ENCODE peak calls at places on chromosomes 12 and 14, in ten cellular contexts. I is Peyer's patch; B is HFF-Myc; M is foreskin fibroblast; R is mammary epithelial cell; S is Panc1; N is skeletal muscle cell; A is OCI-LY7; D is AG10803; U is CD8-positive, alpha-beta T cell. G is an unnamed sample.

GRCh38 chr12:25806271-25806670 is 152.2 kb upstream of the RASSF8 start:
- DNase-seq in U (no peak), R (peak), A (no peak), S (no peak), D (no peak), I (no peak), M (peak), B (peak), N (peak), G (no peak)

GRCh38 chr12:96720363-96720705 is 186.7 kb upstream of the NEDD1 start:
- DNase-seq in R (peak), B (no peak), I (peak), M (no peak), S (no peak), D (no peak), U (peak), N (no peak), A (peak), G (peak)

GRCh38 chr14:104049576-104050240 is 35.8 kb upstream of the ASPG start:
- DNase-seq in M (no peak), S (no peak), D (no peak), I (no peak), B (no peak), U (no peak), A (no peak), N (no peak), R (no peak), G (no peak)

GRCh38 chr12:3455312-3455711 is 35.7 kb upstream of the PRMT8 start:
- DNase-seq in D (no peak), U (no peak), A (no peak), I (no peak), M (no peak), B (no peak), S (no peak), R (peak), N (no peak), G (no peak)

GRCh38 chr12:8471093-8471492 is 15.3 kb downstream of the CLEC6A start:
- DNase-seq in R (no peak), I (no peak), N (no peak), M (no peak), U (no peak), D (no peak), A (no peak), S (no peak), B (no peak), G (no peak)

GRCh38 chr12:46065412-46066166 is 75.2 kb upstream of the SCAF11 start:
- DNase-seq in U (no peak), N (no peak), B (no peak), I (no peak), D (no peak), R (no peak), M (no peak), S (no peak), A (no peak), G (no peak)

GRCh38 chr12:100123316-100124095 is 19.2 kb downstream of the BLTP3B start:
- DNase-seq in I (no peak), U (no peak), S (no peak), D (peak), M (no peak), B (no peak), N (no peak), R (no peak), A (no peak), G (no peak)

GRCh38 chr12:112488257-112488926 is 69.6 kb downstream of the PTPN11 start:
- DNase-seq in U (no peak), D (no peak), R (no peak), I (no peak), B (no peak), N (no peak), M (no peak), A (no peak), S (no peak), G (no peak)

GRCh38 chr14:21846227-21846885 is 172.7 kb upstream of the OR4E1 start:
- DNase-seq in U (peak), D (no peak), R (peak), S (no peak), B (no peak), M (no peak), I (peak), A (peak), N (no peak), G (peak)

GRCh38 chr14:54173782-54174181 is 217.2 kb upstream of the BMP4 start:
- DNase-seq in N (no peak), A (no peak), D (peak), S (no peak), M (peak), U (no peak), B (no peak), R (no peak), I (no peak), G (no peak)

GRCh38 chr12:1583421-1584078 is 10.8 kb downstream of the FBXL14 start:
- DNase-seq in M (peak), I (peak), A (peak), B (peak), S (no peak), N (no peak), U (peak), R (peak), D (peak), G (peak)

GRCh38 chr14:89167705-89168104 is 249.3 kb downstream of the FOXN3 start:
- DNase-seq in U (no peak), D (no peak), I (no peak), B (no peak), N (no peak), R (no peak), M (no peak), S (no peak), A (no peak), G (no peak)

DNA sequence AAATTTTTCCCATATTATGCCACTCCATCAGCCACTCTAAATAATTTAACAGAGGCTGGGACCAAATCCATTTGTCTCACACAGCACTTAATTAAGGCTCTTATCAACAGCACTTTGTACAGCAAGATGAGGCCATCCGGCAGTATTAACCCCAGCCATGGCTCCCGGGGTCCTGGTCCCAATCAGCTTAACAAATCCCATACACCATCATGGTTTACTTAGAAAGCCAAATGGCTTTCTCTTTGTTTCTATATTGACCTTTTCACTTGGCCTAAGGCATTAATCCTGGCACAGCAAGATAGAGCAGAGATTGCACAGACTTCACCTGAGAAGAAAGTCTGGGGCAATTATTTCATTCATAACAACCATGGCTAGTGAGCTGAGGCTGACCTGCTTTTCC is 38.6 kb downstream of the SPTSSA start:
- DNase-seq in U (no peak), S (no peak), D (no peak), M (no peak), A (no peak), I (no peak), N (no peak), B (no peak), R (no peak), G (no peak)
- H3K4me3 ChIP-seq in U (no peak), S (no peak), D (no peak), M (no peak), A (no peak), I (no peak), N (no peak), B (no peak), R (no peak), G (no peak)

GRCh38 chr12:54352891-54353874 is 11.1 kb downstream of the GPR84 start:
- DNase-seq in I (no peak), M (peak), D (peak), U (no peak), R (no peak), B (no peak), S (no peak), N (no peak), A (no peak), G (peak)
- H3K4me3 ChIP-seq in I (no peak), M (peak), D (peak), U (no peak), R (no peak), B (peak), S (no peak), N (no peak), A (no peak), G (no peak)

DNA sequence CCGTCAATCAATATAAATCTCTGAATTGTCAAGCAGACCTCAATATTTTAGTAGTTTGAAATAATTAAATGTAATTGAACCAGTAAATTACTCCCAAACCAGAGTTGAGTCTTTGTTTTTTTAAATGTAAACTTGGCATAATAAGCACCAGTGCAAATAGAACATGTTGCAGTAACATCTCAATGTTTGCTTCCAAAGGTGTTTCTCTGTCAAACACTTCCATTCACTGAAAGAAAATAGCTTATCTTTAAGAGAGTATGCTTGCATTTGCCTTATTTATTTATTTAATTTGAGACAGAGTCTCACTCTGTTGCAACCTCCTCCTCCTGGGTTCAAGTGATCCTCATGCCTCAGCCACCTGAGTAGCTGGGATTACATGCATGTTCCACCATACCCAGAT is 39.9 kb upstream of the EGLN3 start:
- DNase-seq in R (no peak), M (no peak), A (no peak), D (no peak), U (no peak), N (no peak), S (no peak), I (no peak), B (no peak), G (no peak)
- H3K4me3 ChIP-seq in R (no peak), M (no peak), A (no peak), D (no peak), U (no peak), N (no peak), S (no peak), I (no peak), B (no peak), G (no peak)

GRCh38 chr12:57934804-57935203 is 6.6 kb upstream of the ATP23 start:
- DNase-seq in U (no peak), D (no peak), M (no peak), N (no peak), I (no peak), A (peak), S (no peak), B (no peak), R (no peak), G (no peak)
- H3K4me3 ChIP-seq in U (no peak), D (no peak), M (no peak), N (no peak), I (no peak), A (peak), S (no peak), B (no peak), R (no peak), G (no peak)

GRCh38 chr12:132560831-132561783 is 49.3 kb downstream of the LRCOL1 start:
- DNase-seq in A (peak), S (peak), N (no peak), I (peak), B (peak), D (peak), M (peak), R (peak), U (peak), G (no peak)
- H3K4me3 ChIP-seq in A (peak), S (peak), N (peak), I (peak), B (peak), D (peak), M (peak), R (peak), U (peak), G (peak)

DNA sequence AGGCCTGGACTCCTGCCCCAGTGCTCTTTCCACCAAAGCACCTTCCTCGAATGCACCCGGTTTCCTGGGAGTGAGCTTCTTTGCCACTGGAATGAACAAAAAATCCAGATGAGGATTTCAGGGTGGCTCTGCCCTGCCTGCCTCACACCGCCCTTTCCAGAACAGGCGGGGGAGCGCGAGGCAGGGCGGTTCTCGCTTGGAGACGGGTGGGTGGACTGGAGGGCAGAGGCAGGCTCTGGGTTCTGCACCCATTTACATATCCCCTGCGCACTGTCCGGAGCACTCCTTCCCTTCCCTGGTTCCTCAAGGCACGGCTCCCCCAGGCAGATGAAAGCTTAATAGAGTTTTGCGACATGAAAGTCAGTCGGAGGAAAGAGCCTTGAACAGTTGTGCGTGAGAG is 69.7 kb upstream of the DLK1 start:
- DNase-seq in A (no peak), R (no peak), M (no peak), B (no peak), I (no peak), U (no peak), S (no peak), N (no peak), D (no peak), G (no peak)
- H3K4me3 ChIP-seq in A (no peak), R (no peak), M (no peak), B (no peak), I (no peak), U (no peak), S (no peak), N (no peak), D (no peak), G (no peak)

GRCh38 chr14:68762944-68763831 is 29.7 kb downstream of the ZFP36L1 start:
- DNase-seq in M (peak), D (peak), B (no peak), A (no peak), N (peak), R (peak), S (no peak), I (no peak), U (no peak), G (peak)
- H3K4me3 ChIP-seq in M (no peak), D (no peak), B (no peak), A (no peak), N (no peak), R (no peak), S (no peak), I (no peak), U (no peak), G (no peak)

GRCh38 chr14:91264151-91265150 is 19.9 kb upstream of the GPR68 start:
- DNase-seq in M (peak), D (no peak), S (no peak), U (peak), A (no peak), R (no peak), I (no peak), B (no peak), N (no peak), G (peak)
- H3K4me3 ChIP-seq in M (peak), D (peak), S (peak), U (no peak), A (no peak), R (peak), I (peak), B (peak), N (peak), G (peak)